ENCODE peak calls at places on chromosomes 1 and 21, in eight cellular contexts. B, M, W, Q, E, L, X and T are unnamed samples.

GRCh38 chr1:54609301-54609921 is 13.9 kb downstream of the FAM151A start:
- DNase-seq in B (no peak), M (no peak), W (no peak), Q (no peak), E (no peak), L (no peak), X (no peak), T (no peak)

GRCh38 chr1:228791782-228792181 is 56.5 kb downstream of the RHOU start:
- DNase-seq in B (no peak), M (no peak), W (no peak), Q (no peak), E (no peak), L (no peak), X (no peak), T (no peak)

GRCh38 chr1:167175901-167176300 is 44.8 kb upstream of the POU2F1 start:
- DNase-seq in B (no peak), M (no peak), W (no peak), Q (no peak), E (no peak), L (no peak), X (no peak), T (no peak)

GRCh38 chr1:24920155-24920925 is 9.7 kb downstream of the RUNX3 start:
- DNase-seq in B (no peak), M (no peak), W (peak), Q (no peak), E (peak), L (no peak), X (peak), T (no peak)

GRCh38 chr1:59123081-59123675 is 173.7 kb upstream of the FGGY start:
- DNase-seq in B (no peak), M (no peak), W (no peak), Q (no peak), E (no peak), L (no peak), X (no peak), T (no peak)

GRCh38 chr1:116002781-116003455 is 26.6 kb downstream of the SLC22A15 start:
- DNase-seq in B (peak), M (no peak), W (no peak), Q (no peak), E (no peak), L (no peak), X (no peak), T (no peak)

GRCh38 chr1:184624051-184624450 is 130.6 kb downstream of the EDEM3 start:
- DNase-seq in B (no peak), M (no peak), W (no peak), Q (no peak), E (peak), L (no peak), X (no peak), T (no peak)

GRCh38 chr1:229862017-229862774 is 204.8 kb upstream of the GALNT2 start:
- DNase-seq in B (no peak), M (peak), W (no peak), Q (no peak), E (no peak), L (no peak), X (peak), T (no peak)

GRCh38 chr1:216841165-216841564 is 117.9 kb upstream of the ESRRG start:
- DNase-seq in B (no peak), M (no peak), W (no peak), Q (no peak), E (no peak), L (no peak), X (no peak), T (no peak)

GRCh38 chr1:4690951-4691675 is 36.7 kb downstream of the AJAP1 start:
- DNase-seq in B (no peak), M (no peak), W (no peak), Q (no peak), E (no peak), L (no peak), X (no peak), T (no peak)

GRCh38 chr1:244236101-244236500 is 185.0 kb downstream of the ZBTB18 start:
- DNase-seq in B (no peak), M (no peak), W (no peak), Q (no peak), E (no peak), L (no peak), X (no peak), T (no peak)

GRCh38 chr1:162416909-162417308 is 5.0 kb upstream of the SH2D1B start:
- DNase-seq in B (no peak), M (no peak), W (no peak), Q (no peak), E (no peak), L (no peak), X (no peak), T (no peak)

GRCh38 chr1:48940946-48941732 is 164.4 kb upstream of the BEND5 start:
- DNase-seq in B (no peak), M (no peak), W (no peak), Q (no peak), E (no peak), L (no peak), X (no peak), T (no peak)

GRCh38 chr1:151616505-151616849 is 4.6 kb downstream of the SNX27 start:
- DNase-seq in B (no peak), M (no peak), W (no peak), Q (no peak), E (no peak), L (no peak), X (no peak), T (no peak)

GRCh38 chr1:16043521-16043920 is at the start of gene CLCNKB:
- DNase-seq in B (peak), M (no peak), W (no peak), Q (no peak), E (no peak), L (no peak), X (no peak), T (no peak)

GRCh38 chr1:55172687-55173086 is 42.5 kb downstream of the USP24 start:
- DNase-seq in B (no peak), M (no peak), W (no peak), Q (no peak), E (no peak), L (no peak), X (no peak), T (no peak)

GRCh38 chr1:160124709-160125478 is 9.3 kb downstream of the ATP1A2 start:
- DNase-seq in B (no peak), M (no peak), W (no peak), Q (peak), E (no peak), L (no peak), X (peak), T (no peak)

GRCh38 chr1:171107969-171108368 is 17.3 kb downstream of the FMO3 start:
- DNase-seq in B (no peak), M (no peak), W (no peak), Q (no peak), E (no peak), L (no peak), X (no peak), T (no peak)

GRCh38 chr1:166165661-166166399 is 971 bp downstream of the FAM78B start:
- DNase-seq in B (peak), M (peak), W (no peak), Q (no peak), E (peak), L (no peak), X (no peak), T (no peak)

GRCh38 chr21:36889401-36889800 is 77.1 kb downstream of the HLCS start:
- DNase-seq in B (no peak), M (no peak), W (no peak), Q (no peak), E (no peak), L (no peak), X (peak), T (no peak)

GRCh38 chr1:215672482-215672881 is 105.4 kb downstream of the KCTD3 start:
- DNase-seq in B (no peak), M (no peak), W (no peak), Q (no peak), E (no peak), L (no peak), X (no peak), T (no peak)

GRCh38 chr1:113456967-113457366 is 66.7 kb downstream of the MAGI3 start:
- DNase-seq in B (no peak), M (no peak), W (no peak), Q (peak), E (peak), L (no peak), X (peak), T (no peak)

GRCh38 chr1:209456878-209457277 is 126.6 kb upstream of the CAMK1G start:
- DNase-seq in B (no peak), M (no peak), W (no peak), Q (no peak), E (no peak), L (no peak), X (no peak), T (no peak)

GRCh38 chr1:103514920-103515503 is 10.5 kb upstream of the RNPC3 start:
- DNase-seq in B (no peak), M (no peak), W (peak), Q (no peak), E (no peak), L (no peak), X (peak), T (no peak)

GRCh38 chr1:89821322-89822108 is 683 bp downstream of the LRRC8D start:
- DNase-seq in B (peak), M (peak), W (peak), Q (no peak), E (no peak), L (no peak), X (no peak), T (peak)

GRCh38 chr1:213474054-213474453 is 423.0 kb downstream of the RPS6KC1 start:
- DNase-seq in B (peak), M (no peak), W (no peak), Q (no peak), E (no peak), L (no peak), X (peak), T (no peak)

GRCh38 chr1:246189126-246189525 is 318.0 kb downstream of the SMYD3 start:
- DNase-seq in B (no peak), M (no peak), W (no peak), Q (no peak), E (no peak), L (no peak), X (no peak), T (no peak)

GRCh38 chr21:34886554-34887385 is 162.3 kb downstream of the RUNX1 start:
- DNase-seq in B (peak), M (peak), W (peak), Q (no peak), E (peak), L (no peak), X (peak), T (no peak)

GRCh38 chr1:5754817-5755551 is 237.2 kb downstream of the NPHP4 start:
- DNase-seq in B (no peak), M (no peak), W (no peak), Q (no peak), E (no peak), L (no peak), X (no peak), T (no peak)

GRCh38 chr1:23963617-23964234 is 4.1 kb downstream of the PNRC2 start:
- DNase-seq in B (no peak), M (no peak), W (peak), Q (no peak), E (no peak), L (no peak), X (no peak), T (no peak)

GRCh38 chr1:107952989-107953388 is 12.0 kb downstream of the VAV3 start:
- DNase-seq in B (no peak), M (no peak), W (peak), Q (no peak), E (no peak), L (no peak), X (peak), T (no peak)

GRCh38 chr1:229002451-229002960 is 267.2 kb downstream of the RHOU start:
- DNase-seq in B (no peak), M (no peak), W (no peak), Q (no peak), E (no peak), L (no peak), X (no peak), T (no peak)

GRCh38 chr1:248622491-248623106 is 12.3 kb downstream of the OR2T11 start:
- DNase-seq in B (no peak), M (no peak), W (peak), Q (no peak), E (no peak), L (no peak), X (peak), T (no peak)

GRCh38 chr21:28298251-28298672 is 694.4 kb downstream of the LTN1 start:
- DNase-seq in B (no peak), M (no peak), W (no peak), Q (no peak), E (no peak), L (no peak), X (peak), T (no peak)

GRCh38 chr1:92784639-92785500 is at the start of gene EVI5:
- DNase-seq in B (peak), M (peak), W (peak), Q (peak), E (peak), L (peak), X (peak), T (peak)

GRCh38 chr1:150362721-150363425 is 1.1 kb upstream of the RPRD2 start:
- DNase-seq in B (no peak), M (no peak), W (peak), Q (no peak), E (no peak), L (no peak), X (no peak), T (no peak)

GRCh38 chr1:212760126-212760823 is 31.3 kb downstream of the NSL1 start:
- DNase-seq in B (no peak), M (no peak), W (peak), Q (no peak), E (no peak), L (no peak), X (no peak), T (peak)

GRCh38 chr1:18641005-18641941 is 10.6 kb downstream of the PAX7 start:
- DNase-seq in B (no peak), M (no peak), W (no peak), Q (no peak), E (no peak), L (no peak), X (no peak), T (no peak)

GRCh38 chr1:81982523-81982922 is 181.8 kb downstream of the ADGRL2 start:
- DNase-seq in B (no peak), M (no peak), W (no peak), Q (no peak), E (no peak), L (no peak), X (no peak), T (no peak)

GRCh38 chr1:3283849-3284248 is 170.6 kb upstream of the ARHGEF16 start:
- DNase-seq in B (peak), M (peak), W (no peak), Q (no peak), E (no peak), L (no peak), X (peak), T (no peak)
- TF ChIP-seq CTCF in B (peak), M (peak), W (peak), Q (peak), E (peak), L (no peak), X (peak), T (no peak)

DNA sequence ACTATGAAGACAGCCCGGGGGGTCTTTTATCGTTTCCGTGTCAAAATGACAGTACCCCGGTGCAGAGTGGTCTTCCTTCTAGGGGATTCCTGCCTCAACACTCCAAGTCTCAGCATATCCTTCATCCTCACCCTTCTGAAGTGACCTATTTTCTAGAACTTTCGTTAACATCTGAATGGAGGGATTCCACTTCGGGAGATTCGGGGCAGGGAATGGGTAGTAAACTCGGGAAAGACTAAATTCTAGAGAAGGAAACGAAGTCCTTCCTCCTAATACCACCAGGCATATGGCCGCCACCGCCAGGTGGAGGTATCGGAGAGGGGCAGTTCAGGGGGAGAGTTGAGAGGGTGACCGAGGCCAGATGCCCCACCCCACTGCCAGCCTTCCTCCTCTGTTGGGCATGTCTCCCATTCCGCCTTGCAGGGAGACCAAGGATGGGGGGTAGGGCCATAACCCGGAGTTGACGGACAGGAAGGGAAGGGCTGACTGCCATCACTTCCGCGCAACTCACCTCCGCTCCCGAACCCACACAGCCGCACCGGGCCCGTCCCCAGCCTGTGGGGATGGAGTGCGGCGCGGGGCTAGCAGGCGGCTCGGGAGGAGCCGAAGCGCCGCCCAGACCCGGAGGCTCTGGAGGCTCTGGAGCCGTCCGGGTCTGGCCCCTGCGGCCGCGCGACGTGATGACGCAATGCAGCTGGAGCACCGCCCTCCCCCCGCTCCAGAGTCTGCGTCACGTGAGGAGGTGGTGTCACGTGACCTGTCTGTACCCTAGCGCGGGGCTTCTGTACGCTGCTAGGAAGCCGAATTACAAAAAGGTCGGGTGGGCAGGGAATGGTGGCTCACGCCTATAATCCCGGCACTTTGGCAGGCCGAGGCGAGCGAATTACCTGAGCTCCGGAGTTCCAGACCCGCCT is at the start of gene KLHL12:
- DNase-seq in B (peak), M (peak), W (peak), Q (peak), E (peak), L (peak), X (peak), T (peak)
- TF ChIP-seq CTCF in B (peak), M (peak), W (peak), Q (peak), E (peak), L (no peak), X (peak), T (peak)

GRCh38 chr1:64209221-64209620 is 5.8 kb downstream of the UBE2U start:
- DNase-seq in B (no peak), M (no peak), W (no peak), Q (no peak), E (no peak), L (no peak), X (peak), T (no peak)
- TF ChIP-seq CTCF in B (no peak), M (no peak), W (no peak), Q (no peak), E (no peak), L (no peak), X (no peak), T (no peak)

DNA sequence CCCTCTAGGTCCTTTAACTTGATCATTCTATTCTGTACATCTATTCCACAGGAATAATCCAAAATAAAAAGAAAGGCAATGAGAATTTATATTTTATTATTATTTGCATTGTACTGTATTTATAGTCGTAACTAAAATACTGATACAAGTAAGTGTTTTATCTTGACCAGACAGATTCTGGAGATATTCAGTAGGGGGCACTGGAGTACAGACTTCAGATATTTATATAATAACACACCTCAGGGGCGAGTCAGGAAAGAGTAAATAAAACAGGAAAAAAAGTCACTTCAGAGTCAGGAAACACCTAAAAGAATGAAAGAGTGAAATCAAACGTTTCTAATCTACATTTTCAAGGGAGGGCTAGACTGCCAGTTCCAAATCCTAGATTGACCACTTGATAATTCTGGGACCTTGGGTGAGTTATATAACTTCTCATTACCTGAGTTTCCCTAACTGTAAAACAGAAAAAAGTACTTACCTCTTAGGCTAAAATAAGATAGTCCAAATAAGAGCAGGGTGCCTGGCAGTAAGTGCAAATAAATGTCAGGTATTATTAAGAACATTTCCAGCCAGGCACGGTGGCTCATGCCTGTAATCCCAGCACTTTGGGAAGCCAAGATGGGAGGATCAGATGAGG is 31.1 kb upstream of the MTF1 start:
- DNase-seq in B (no peak), M (no peak), W (peak), Q (no peak), E (no peak), L (no peak), X (peak), T (no peak)
- TF ChIP-seq CTCF in B (peak), M (peak), W (peak), Q (peak), E (peak), L (no peak), X (peak), T (peak)